ENCODE peak calls at places on chromosomes 13 and 19, in four cellular contexts. S, Z, B and L are unnamed samples.

GRCh38 chr19:2056810-2057192 is 5.8 kb upstream of the MKNK2 start:
- DNase-seq in S (no peak), Z (no peak), B (no peak), L (no peak)

GRCh38 chr19:367561-367960 is 23.0 kb upstream of the MIER2 start:
- DNase-seq in S (no peak), Z (no peak), B (no peak), L (no peak)

GRCh38 chr13:45269204-45269603 is 68.4 kb upstream of the KCTD4 start:
- DNase-seq in S (no peak), Z (no peak), B (no peak), L (peak)

GRCh38 chr13:79490846-79491245 is 9.9 kb downstream of the NDFIP2 start:
- DNase-seq in S (no peak), Z (no peak), B (no peak), L (peak)

GRCh38 chr13:72960541-72960940 is 98.3 kb upstream of the KLF5 start:
- DNase-seq in S (peak), Z (no peak), B (no peak), L (no peak)

GRCh38 chr19:54148158-54148557 is 10.6 kb downstream of the CNOT3 start:
- DNase-seq in S (no peak), Z (no peak), B (no peak), L (no peak)

GRCh38 chr13:97020194-97020593 is 25.9 kb upstream of the OXGR1 start:
- DNase-seq in S (no peak), Z (no peak), B (no peak), L (no peak)

GRCh38 chr13:50130686-50131051 is 115.4 kb downstream of the KCNRG start:
- DNase-seq in S (no peak), Z (peak), B (peak), L (peak)

GRCh38 chr13:99356216-99357089 is 49.3 kb upstream of the GPR183 start:
- DNase-seq in S (no peak), Z (peak), B (peak), L (peak)

GRCh38 chr13:60327551-60327950 is 69.5 kb upstream of the TDRD3 start:
- DNase-seq in S (no peak), Z (no peak), B (no peak), L (no peak)

DNA sequence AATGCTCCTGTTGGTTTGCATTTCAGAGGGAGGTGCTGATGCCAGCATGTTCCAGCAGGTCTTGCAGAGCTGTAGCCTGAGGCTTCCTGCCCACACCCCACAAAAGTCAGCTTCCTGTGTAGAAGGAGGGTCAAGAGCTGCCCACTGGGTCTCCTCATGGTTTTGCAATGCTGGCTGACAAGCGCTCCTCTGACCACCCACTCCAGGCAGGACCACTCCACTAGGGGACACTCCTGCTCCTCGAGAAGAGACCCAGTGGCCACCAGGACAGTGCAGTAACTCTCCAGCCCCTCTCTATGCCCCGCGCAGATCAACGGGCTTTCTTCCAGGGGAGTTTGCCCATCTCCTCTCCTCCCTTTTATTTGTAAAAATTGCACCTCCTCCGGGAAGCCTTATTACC is 72.9 kb upstream of the UQCRFS1 start:
- DNase-seq in S (no peak), Z (no peak), B (no peak), L (no peak)
- TF ChIP-seq CTCF in S (no peak), Z (no peak), B (no peak), L (no peak)

DNA sequence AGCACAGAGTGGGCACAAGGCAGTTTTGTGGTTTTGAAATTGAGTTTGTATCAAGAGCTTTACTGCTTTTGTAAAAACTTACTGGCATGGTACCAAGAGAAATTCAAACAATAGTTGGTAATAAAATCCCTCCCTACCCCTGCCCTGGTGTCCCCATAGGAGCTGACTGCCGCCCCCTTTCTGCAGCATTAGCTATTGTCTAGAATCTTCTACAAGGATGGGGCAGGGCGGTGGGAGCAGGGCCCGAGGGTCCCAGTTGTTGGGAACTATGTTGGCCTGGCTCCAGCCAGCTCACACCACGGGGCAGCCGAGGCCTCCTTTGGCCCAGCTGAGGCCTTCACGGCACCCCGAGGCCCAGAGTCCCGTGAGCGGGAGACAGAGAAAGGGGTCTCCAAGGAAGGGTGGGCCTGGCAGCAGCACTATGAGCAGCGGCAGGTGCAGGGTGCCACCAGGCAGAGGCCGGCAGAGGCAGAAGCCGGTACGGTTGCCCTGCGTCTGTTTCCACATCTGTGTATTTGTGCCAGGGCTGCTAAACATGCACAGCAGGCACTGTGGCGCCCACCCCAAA is 57.9 kb downstream of the KDM4B start:
- DNase-seq in S (no peak), Z (no peak), B (no peak), L (peak)
- TF ChIP-seq CTCF in S (no peak), Z (no peak), B (no peak), L (peak)

DNA sequence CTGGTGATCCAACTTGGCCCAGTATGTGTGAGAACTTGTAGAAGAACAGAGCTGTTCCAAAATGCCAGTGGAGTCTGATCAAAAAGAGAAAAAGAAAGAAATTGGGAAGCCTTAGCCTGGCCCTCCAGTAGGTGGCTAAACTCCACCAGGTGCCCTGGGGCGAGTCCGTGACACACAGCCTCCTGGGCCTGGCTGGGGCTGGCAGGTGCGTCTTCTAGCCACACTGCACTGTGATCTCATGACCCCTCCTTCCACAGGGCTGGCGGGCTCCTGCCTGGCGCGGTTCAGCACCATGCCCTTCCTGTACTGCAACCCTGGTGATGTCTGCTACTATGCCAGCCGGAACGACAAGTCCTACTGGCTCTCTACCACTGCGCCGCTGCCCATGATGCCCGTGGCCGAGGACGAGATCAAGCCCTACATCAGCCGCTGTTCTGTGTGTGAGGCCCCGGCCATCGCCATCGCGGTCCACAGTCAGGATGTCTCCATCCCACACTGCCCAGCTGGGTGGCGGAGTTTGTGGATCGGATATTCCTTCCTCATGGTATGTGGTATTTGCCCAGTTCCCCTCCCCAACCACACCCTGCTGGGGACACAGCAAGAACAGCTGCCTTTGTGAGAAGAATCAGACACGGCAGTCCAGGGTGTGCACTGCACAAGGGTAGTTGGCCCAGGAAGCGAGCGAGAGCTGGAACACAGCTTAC is 53.7 kb downstream of the RAB20 start:
- DNase-seq in S (peak), Z (no peak), B (peak), L (no peak)
- TF ChIP-seq CTCF in S (no peak), Z (no peak), B (no peak), L (peak)

DNA sequence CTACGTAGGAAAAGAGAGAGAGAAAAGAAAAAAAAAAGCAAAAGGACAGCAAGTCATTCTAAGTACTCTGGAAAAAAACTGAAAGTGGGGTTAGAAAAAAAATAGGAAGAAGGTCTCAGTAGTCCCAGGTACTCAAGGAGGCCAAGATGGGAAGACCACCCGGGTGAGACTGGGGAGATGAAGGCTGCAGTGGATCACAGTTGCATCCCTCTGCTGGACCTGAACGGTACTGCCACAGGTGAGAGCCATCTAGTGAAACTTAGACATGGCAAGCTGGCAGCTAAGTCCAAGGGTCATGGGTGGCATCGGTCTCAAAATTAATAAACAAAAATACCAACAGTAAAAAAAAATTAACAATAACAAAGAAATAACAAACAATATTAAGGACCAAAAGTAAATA is 41.0 kb upstream of the ZNF91 start:
- DNase-seq in S (no peak), Z (no peak), B (no peak), L (no peak)
- TF ChIP-seq CTCF in S (no peak), Z (no peak), B (no peak), L (peak)

GRCh38 chr19:45364696-45365095 is 5.7 kb downstream of the ERCC2 start:
- DNase-seq in S (no peak), Z (no peak), B (no peak), L (no peak)

GRCh38 chr19:45368127-45368526 is 2.2 kb downstream of the ERCC2 start:
- DNase-seq in S (no peak), Z (no peak), B (no peak), L (no peak)

GRCh38 chr19:45363861-45364459 is 6.4 kb downstream of the ERCC2 start:
- DNase-seq in S (no peak), Z (no peak), B (no peak), L (no peak)

GRCh38 chr19:45370410-45371204 is at the start of gene ERCC2:
- DNase-seq in S (peak), Z (peak), B (peak), L (peak)

DNA sequence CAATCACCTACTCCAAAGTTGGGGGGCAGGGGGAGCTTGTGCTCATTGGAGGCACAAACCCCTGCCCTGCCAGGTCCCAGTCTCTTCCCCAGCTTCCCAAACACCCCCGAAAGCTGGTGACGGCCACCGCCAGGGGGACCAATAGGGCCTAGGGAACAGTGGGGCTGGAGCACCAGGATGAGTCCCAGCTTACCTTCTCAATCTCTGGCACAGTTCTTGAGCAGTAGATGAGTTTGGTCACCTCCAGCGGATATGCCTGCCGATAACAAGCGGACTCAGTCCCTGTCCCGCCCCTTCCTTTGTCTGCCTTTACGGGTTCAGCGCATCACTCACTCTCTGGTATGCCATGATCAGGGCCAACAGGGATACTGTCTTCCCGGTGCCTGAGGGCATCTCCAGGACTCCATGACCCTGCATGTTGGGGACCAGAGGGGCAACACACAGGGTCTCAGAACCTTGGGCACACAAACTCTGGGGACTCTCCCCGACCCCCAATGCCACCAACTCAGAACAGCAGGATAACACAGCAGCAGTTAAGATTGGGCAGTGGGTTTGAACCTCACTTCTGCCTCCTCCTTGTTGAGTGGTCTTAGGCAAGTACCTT is 1.5 kb downstream of the ERCC2 start:
- DNase-seq in S (no peak), Z (no peak), B (no peak), L (no peak)
- TF ChIP-seq CTCF in S (no peak), Z (no peak), B (no peak), L (no peak)

DNA sequence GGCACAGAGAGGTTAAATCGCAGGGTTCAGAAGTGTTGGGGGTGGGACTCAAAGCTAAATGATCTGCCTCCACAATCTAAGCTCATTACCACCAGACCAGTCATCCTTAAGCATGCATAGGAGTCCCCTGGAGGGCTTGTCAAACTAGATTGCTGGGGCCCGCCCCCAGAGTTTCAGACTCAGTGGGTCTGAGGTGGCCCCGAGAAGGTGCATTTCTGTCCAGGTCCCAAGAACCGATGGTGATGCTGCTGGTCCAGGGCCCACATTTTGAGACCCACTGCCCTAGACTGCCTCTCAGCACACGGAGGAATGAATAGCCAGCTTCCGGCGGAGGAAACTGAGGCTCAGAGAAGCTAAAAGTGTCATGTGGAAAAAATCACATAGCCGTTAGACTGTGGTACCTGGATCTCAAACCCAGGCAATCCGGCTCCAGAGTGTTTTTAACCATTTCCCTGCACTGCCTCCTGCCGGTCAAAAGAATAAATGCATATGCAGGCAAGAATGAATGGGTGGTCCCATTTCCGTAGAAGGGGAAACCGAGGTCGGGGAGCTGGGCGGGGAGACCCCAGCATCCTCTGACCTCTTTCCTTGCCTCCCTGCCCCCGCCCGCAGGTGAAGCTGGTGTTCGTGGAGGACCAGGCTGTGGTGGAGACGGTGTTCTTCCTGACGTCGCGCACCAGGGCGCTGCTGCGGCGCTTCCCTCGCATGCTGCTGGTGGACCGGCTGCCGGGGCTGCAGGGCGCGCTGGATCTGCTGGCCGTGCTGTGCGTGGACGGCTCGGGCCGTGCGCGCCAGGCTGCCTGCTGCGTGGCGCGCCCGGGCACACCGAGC is 23.8 kb downstream of the ZSWIM9 start:
- DNase-seq in S (no peak), Z (no peak), B (peak), L (peak)
- TF ChIP-seq CTCF in S (peak), Z (peak), B (peak), L (peak)

GRCh38 chr13:93674337-93674755 is 447.7 kb downstream of the GPC6 start:
- DNase-seq in S (no peak), Z (no peak), B (no peak), L (no peak)
- TF ChIP-seq CTCF in S (no peak), Z (no peak), B (no peak), L (no peak)

GRCh38 chr13:98141938-98142426 is 912 bp upstream of the FARP1 start:
- DNase-seq in S (no peak), Z (no peak), B (no peak), L (no peak)

GRCh38 chr13:98143157-98143553 is 261 bp downstream of the FARP1 start:
- DNase-seq in S (no peak), Z (no peak), B (no peak), L (no peak)

GRCh38 chr13:98141509-98141908 is 1.4 kb upstream of the FARP1 start:
- DNase-seq in S (no peak), Z (no peak), B (no peak), L (no peak)

GRCh38 chr13:98143601-98144500 is 957 bp downstream of the FARP1 start:
- DNase-seq in S (peak), Z (no peak), B (no peak), L (peak)

GRCh38 chr13:98142427-98143156 is at the start of gene FARP1:
- DNase-seq in S (peak), Z (no peak), B (peak), L (peak)
- TF ChIP-seq CTCF in S (peak), Z (no peak), B (no peak), L (no peak)

GRCh38 chr19:18730885-18731513 is 47.5 kb downstream of the CRTC1 start:
- DNase-seq in S (no peak), Z (no peak), B (no peak), L (no peak)
- TF ChIP-seq CTCF in S (no peak), Z (no peak), B (no peak), L (no peak)

DNA sequence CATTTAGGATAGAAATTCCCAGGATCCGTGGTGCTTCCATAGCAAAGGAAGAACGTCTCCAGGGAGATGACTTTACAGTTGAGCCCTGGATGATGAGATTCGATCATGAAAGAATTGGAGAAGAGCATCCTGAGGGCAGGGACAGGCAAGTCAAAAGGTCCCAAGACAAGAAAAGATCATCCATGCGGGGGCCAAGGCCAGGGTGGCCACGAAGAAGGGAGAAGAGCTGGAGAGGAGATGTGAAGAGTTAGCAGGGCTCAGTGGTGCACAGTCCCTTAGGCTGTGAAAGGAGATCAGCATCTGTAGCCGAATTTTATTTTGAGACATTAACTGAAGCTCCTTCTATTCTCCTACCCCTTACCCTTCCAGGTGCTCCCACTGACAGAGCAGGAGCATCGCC is 28.9 kb downstream of the OR10H4 start:
- DNase-seq in S (no peak), Z (no peak), B (no peak), L (no peak)
- TF ChIP-seq CTCF in S (no peak), Z (no peak), B (no peak), L (no peak)